ENCODE peak calls at places on chromosomes 13 and 19, in six cellular contexts. U, J, Z, A, O and X are unnamed samples.

GRCh38 chr13:106612688-106613087 is 44.8 kb upstream of the ARGLU1 start:
- DNase-seq in U (peak), J (no peak), Z (peak), A (peak), O (no peak), X (no peak)

GRCh38 chr19:11387154-11388034 is 3.3 kb upstream of the EPOR start:
- DNase-seq in U (no peak), J (no peak), Z (no peak), A (no peak), O (no peak), X (no peak)

GRCh38 chr19:49952906-49953305 is 8.1 kb downstream of the SIGLEC11 start:
- DNase-seq in U (no peak), J (no peak), Z (no peak), A (no peak), O (no peak), X (no peak)

GRCh38 chr13:44930280-44930679 is 59.0 kb downstream of the NUFIP1 start:
- DNase-seq in U (no peak), J (no peak), Z (no peak), A (no peak), O (no peak), X (no peak)

GRCh38 chr19:47518139-47518538 is 3.3 kb upstream of the NAPA start:
- DNase-seq in U (no peak), J (peak), Z (no peak), A (no peak), O (no peak), X (no peak)

GRCh38 chr13:32850311-32851052 is 165.7 kb upstream of the KL start:
- DNase-seq in U (no peak), J (no peak), Z (no peak), A (no peak), O (no peak), X (no peak)

GRCh38 chr13:96020941-96021340 is 32.3 kb downstream of the UGGT2 start:
- DNase-seq in U (no peak), J (no peak), Z (no peak), A (no peak), O (no peak), X (no peak)

GRCh38 chr13:100347941-100348340 is 240.6 kb downstream of the GGACT start:
- DNase-seq in U (no peak), J (no peak), Z (no peak), A (peak), O (no peak), X (no peak)

GRCh38 chr19:4059931-4060620 is 6.6 kb downstream of the ZBTB7A start:
- DNase-seq in U (peak), J (no peak), Z (no peak), A (peak), O (no peak), X (no peak)

GRCh38 chr13:83738407-83738806 is 143.9 kb downstream of the SLITRK1 start:
- DNase-seq in U (no peak), J (no peak), Z (no peak), A (no peak), O (no peak), X (no peak)

GRCh38 chr13:113742445-113743120 is 16.4 kb upstream of the TMEM255B start:
- DNase-seq in U (no peak), J (no peak), Z (peak), A (no peak), O (no peak), X (no peak)

GRCh38 chr13:82947121-82948077 is 934.9 kb downstream of the SLITRK1 start:
- DNase-seq in U (peak), J (no peak), Z (no peak), A (no peak), O (no peak), X (no peak)

GRCh38 chr19:49119411-49120324 is at the start of gene PPFIA3:
- DNase-seq in U (peak), J (no peak), Z (no peak), A (peak), O (peak), X (peak)

GRCh38 chr13:111515648-111516047 is 195.2 kb downstream of the TEX29 start:
- DNase-seq in U (no peak), J (no peak), Z (no peak), A (no peak), O (no peak), X (no peak)

DNA sequence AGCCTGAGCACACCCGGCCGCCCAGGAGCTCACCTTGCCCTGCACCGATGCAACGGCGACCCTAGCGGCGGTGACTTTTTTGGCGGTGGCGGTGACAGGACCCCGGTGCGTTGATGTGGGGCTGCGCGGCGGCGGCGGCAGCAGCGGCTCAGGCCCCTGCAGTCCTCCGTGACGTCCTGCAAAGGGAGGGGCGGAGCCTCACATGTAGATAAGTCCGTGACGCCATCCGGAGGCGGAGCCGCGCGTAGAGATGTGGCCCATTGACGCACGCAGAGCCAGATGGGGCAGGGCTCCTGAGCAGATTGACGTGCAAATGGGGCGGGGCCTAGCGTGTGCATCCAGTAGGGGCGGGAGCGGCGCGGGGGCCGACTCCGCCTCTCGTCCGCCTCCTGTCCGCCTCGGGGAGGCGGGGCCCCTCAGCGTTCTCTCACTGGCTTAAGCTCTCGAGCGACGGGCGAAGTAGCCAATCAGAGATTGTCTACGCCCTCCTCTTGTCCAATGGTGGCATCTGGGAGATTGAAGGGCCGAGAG is at the start of gene RAB3A:
- DNase-seq in U (peak), J (peak), Z (peak), A (peak), O (peak), X (peak)
- TF ChIP-seq CTCF in U (no peak), J (no peak), Z (no peak), A (no peak), O (no peak), X (no peak)

DNA sequence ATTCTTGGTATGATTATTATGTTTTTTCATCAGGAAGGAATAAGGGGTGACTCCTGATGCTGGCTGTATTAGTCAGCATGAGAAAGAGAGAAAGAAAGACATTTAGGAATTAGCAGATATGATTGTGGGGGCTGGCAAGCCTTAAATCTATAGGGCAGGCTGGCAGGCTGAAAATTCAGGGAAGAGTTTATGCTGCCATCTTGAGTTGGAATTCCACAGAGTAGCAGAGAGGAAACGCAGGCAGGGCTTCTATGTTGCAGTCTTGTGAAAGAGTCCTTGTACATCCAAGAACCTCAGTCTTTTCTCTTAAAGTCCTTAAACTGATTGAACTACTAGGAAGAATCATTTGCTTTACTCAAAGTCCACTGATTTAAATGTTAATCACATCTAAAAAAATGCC is 262.7 kb upstream of the SLC10A2 start:
- DNase-seq in U (no peak), J (no peak), Z (no peak), A (no peak), O (no peak), X (no peak)
- TF ChIP-seq CTCF in U (no peak), J (no peak), Z (no peak), A (no peak), O (no peak), X (no peak)

GRCh38 chr13:109737606-109738005 is 48.8 kb downstream of the IRS2 start:
- DNase-seq in U (no peak), J (no peak), Z (no peak), A (no peak), O (no peak), X (no peak)

GRCh38 chr13:109740721-109741120 is 45.7 kb downstream of the IRS2 start:
- DNase-seq in U (no peak), J (no peak), Z (no peak), A (no peak), O (no peak), X (no peak)

GRCh38 chr13:109737046-109737573 is 49.3 kb downstream of the IRS2 start:
- DNase-seq in U (no peak), J (no peak), Z (no peak), A (no peak), O (no peak), X (no peak)

GRCh38 chr13:109740121-109740520 is 46.3 kb downstream of the IRS2 start:
- DNase-seq in U (no peak), J (no peak), Z (no peak), A (no peak), O (no peak), X (no peak)

GRCh38 chr13:109738298-109738746 is 48.1 kb downstream of the IRS2 start:
- DNase-seq in U (no peak), J (no peak), Z (no peak), A (no peak), O (no peak), X (no peak)
- TF ChIP-seq CTCF in U (no peak), J (no peak), Z (no peak), A (no peak), O (no peak), X (no peak)

DNA sequence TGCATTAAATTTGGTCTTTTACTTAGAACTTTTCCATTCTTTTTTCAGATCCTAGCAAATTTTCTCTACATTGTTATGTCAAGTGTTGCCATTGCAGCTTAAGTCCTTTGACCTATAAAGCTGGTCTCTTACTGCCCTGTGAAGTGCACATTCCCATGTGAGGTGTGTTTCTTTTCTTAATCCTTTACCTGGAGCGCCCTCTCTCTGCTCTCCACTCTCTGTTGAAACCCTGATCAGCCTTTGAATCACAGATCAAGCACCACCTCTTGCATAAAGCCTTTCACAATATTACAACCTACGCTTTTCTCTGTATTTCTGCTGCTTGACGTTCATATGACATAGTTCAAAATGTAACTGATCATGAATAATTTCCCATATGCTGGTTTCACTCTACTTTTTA is 84.8 kb downstream of the PCDH17 start:
- DNase-seq in U (no peak), J (no peak), Z (no peak), A (no peak), O (peak), X (no peak)
- TF ChIP-seq CTCF in U (no peak), J (no peak), Z (no peak), A (no peak), O (no peak), X (no peak)

DNA sequence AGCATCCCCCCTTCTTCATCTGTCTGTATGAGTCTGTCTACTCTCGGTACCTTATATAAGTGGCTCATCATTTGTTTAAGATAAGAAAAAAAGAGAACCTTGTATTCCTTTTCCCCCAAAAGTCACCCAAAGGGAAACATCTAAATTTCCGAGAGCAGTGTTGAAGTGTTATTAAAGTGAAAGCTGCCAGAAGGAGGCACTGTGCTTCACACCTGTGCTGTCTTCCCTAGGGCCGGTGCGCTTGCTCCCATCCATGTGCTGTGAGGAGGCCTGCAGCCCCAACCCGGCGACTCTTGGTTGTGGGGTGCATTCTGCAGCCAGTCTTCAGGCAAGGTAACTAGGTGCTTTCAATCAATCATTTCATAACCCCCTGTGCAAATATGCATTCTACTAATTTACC is 97.5 kb downstream of the TNFRSF19 start:
- DNase-seq in U (no peak), J (no peak), Z (no peak), A (no peak), O (peak), X (no peak)
- TF ChIP-seq CTCF in U (no peak), J (no peak), Z (no peak), A (no peak), O (no peak), X (no peak)

GRCh38 chr19:14343286-14343685 is 38.0 kb upstream of the ADGRE5 start:
- DNase-seq in U (no peak), J (no peak), Z (no peak), A (no peak), O (no peak), X (no peak)

GRCh38 chr19:14347999-14348889 is 33.0 kb upstream of the ADGRE5 start:
- DNase-seq in U (peak), J (peak), Z (peak), A (peak), O (peak), X (peak)

GRCh38 chr19:14345364-14345763 is 35.9 kb upstream of the ADGRE5 start:
- DNase-seq in U (no peak), J (no peak), Z (no peak), A (no peak), O (no peak), X (no peak)

GRCh38 chr19:14349426-14349825 is 31.8 kb upstream of the ADGRE5 start:
- DNase-seq in U (no peak), J (no peak), Z (no peak), A (no peak), O (no peak), X (no peak)

DNA sequence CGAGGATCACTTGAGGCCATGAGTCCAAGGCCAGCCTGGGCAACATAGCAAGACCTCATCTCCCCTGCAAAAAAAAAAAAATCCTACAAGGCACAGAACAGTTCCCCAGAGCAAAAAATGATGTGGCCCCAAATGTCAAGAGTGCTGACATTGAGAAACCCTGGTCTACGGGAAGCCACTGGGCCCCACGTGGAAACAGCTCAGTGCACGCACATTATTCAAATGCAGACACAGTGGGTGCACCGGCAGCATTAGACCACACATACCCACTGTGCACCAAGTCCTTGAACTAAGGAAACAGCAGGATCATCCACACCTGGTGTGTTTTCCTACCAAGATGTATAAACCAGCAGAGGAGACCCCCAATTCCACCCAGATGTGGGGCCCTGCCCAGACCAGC is 35.0 kb upstream of the ADGRE5 start:
- DNase-seq in U (no peak), J (no peak), Z (no peak), A (no peak), O (no peak), X (no peak)
- TF ChIP-seq CTCF in U (no peak), J (no peak), Z (no peak), A (no peak), O (no peak), X (no peak)

DNA sequence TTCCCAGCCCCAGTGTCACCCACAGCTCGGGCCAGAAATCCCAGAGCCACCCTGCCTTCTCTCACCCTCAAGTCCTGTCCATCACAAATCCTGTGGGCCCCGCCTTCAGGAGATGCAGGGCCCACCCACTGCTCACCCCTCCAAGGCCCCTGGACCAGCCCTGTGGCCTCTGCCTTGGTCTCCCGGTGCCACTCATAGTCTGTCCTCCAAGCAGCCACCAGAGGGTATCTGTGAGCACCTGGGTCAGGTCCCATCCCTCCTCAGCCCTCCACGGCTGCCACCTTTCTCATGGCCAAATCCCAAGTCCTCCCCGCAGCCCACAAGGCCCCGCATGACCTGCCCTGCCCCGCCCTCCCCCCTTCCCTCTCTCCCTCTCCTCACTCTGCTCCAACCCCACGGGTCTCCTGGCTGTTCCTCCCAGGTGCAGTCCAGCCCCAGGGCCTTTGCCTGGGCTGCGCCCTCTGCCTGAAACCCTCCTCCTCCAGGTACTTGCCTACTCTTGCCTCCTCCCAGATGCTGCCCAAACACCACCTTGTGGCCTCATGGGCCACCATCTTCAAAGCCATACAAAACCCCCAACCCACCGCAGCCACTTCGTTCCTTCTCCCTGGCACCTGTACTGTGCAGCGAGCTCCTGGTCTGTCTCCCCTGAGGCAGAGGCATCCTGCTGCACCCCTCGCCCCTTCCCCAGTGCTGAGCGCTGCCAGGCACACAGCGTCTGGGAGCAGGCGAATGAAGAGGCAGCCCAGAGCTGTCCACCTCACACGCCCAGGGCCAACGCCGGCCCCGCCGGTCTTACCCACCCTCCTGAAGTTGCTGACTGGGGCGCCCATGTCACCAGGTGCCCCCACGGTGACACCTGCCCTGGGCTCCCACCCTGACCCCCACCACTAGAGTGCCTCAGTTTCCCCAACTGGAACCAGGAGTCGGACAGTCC is 13.2 kb upstream of the UQCR11 start:
- DNase-seq in U (peak), J (no peak), Z (no peak), A (peak), O (peak), X (peak)
- TF ChIP-seq CTCF in U (peak), J (no peak), Z (no peak), A (peak), O (peak), X (no peak)